ENCODE peak calls at places on chromosomes 5 and 9, in ten cellular contexts. A is NCI-H82; L is NCI-H187 treated with DMSO at 0.1 percent for 48 hours; I is activated T-cell treated with anti-CD3 and anti-CD28 coated beads, Interleukin-2, amount 50 U/mL, for 72 hours; G is fibroblast of lung; H is skeletal muscle cell; T is NCI-H2029 treated with DMSO at 0.1 percent for 48 hours; C is ELR; F is fibroblast of mammary gland; Z is GM12865. O is an unnamed sample.

GRCh38 chr9:124110307-124110915 is 98.8 kb downstream of the LHX2 start:
- DNase-seq in H (peak), T (no peak), I (peak), Z (peak), F (peak), L (no peak), G (peak), A (no peak), C (peak), O (peak)

GRCh38 chr5:43802651-43803050 is 199.7 kb downstream of the NNT start:
- DNase-seq in T (no peak), H (no peak), C (no peak), A (no peak), I (no peak), L (no peak), Z (no peak), F (no peak), G (peak), O (no peak)

GRCh38 chr9:15505927-15506326 is 4.8 kb downstream of the PSIP1 start:
- DNase-seq in F (no peak), A (no peak), I (no peak), L (no peak), T (no peak), G (no peak), C (no peak), Z (no peak), H (no peak), O (no peak)

GRCh38 chr5:7398596-7399260 is 2.8 kb downstream of the ADCY2 start:
- DNase-seq in A (no peak), G (no peak), L (no peak), F (no peak), C (no peak), T (no peak), H (no peak), Z (no peak), I (no peak), O (no peak)

GRCh38 chr5:173963107-173963506 is 25.9 kb upstream of the C5orf47 start:
- DNase-seq in T (no peak), C (peak), L (no peak), G (peak), F (peak), A (peak), H (peak), I (no peak), Z (no peak), O (no peak)

GRCh38 chr5:55636177-55636576 is 75.9 kb downstream of the SLC38A9 start:
- DNase-seq in Z (no peak), I (no peak), H (no peak), L (no peak), T (no peak), G (peak), A (no peak), F (no peak), C (no peak), O (no peak)

GRCh38 chr9:109498195-109499060 is at the start of gene PTPN3:
- DNase-seq in F (no peak), H (no peak), A (peak), C (no peak), G (no peak), I (no peak), L (no peak), Z (no peak), T (no peak), O (no peak)

GRCh38 chr9:72674961-72675360 is 153.6 kb downstream of the TMC1 start:
- DNase-seq in A (no peak), H (no peak), F (no peak), I (no peak), C (no peak), G (no peak), Z (no peak), L (no peak), T (no peak), O (no peak)

GRCh38 chr5:29720954-29721353 is 1472.5 kb upstream of the CDH6 start:
- DNase-seq in A (peak), C (no peak), H (no peak), T (no peak), G (no peak), L (no peak), F (no peak), I (no peak), Z (no peak), O (no peak)

GRCh38 chr5:73497537-73498056 is 645 bp upstream of the BTF3 start:
- DNase-seq in A (peak), G (no peak), Z (no peak), C (no peak), H (no peak), T (no peak), L (no peak), F (no peak), I (no peak), O (no peak)

GRCh38 chr9:127526655-127527559 is 75.6 kb downstream of the LRSAM1 start:
- DNase-seq in I (no peak), H (no peak), C (no peak), T (no peak), F (no peak), L (no peak), Z (no peak), G (no peak), A (peak), O (no peak)

GRCh38 chr9:133505901-133506652 is 18.7 kb downstream of the MYMK start:
- DNase-seq in G (peak), L (no peak), T (no peak), I (no peak), H (no peak), F (peak), Z (no peak), C (no peak), A (no peak), O (no peak)

GRCh38 chr9:112696461-112696860 is 21.5 kb downstream of the INIP start:
- DNase-seq in A (no peak), F (no peak), G (no peak), H (no peak), T (no peak), Z (no peak), I (no peak), C (no peak), L (no peak), O (no peak)

GRCh38 chr5:32934529-32934928 is 223.4 kb downstream of the NPR3 start:
- DNase-seq in F (no peak), I (no peak), G (no peak), H (no peak), C (no peak), A (no peak), L (no peak), T (no peak), Z (no peak), O (no peak)

GRCh38 chr9:136051568-136052432 is 43.3 kb downstream of the NACC2 start:
- DNase-seq in G (peak), L (peak), H (peak), A (no peak), Z (no peak), T (peak), C (peak), F (peak), I (no peak), O (peak)

GRCh38 chr9:115006660-115007059 is 76.3 kb upstream of the TNFSF8 start:
- DNase-seq in I (peak), G (peak), H (peak), T (no peak), C (peak), Z (no peak), A (no peak), L (no peak), F (peak), O (no peak)

GRCh38 chr9:69785757-69786156 is 25.9 kb upstream of the PTAR1 start:
- DNase-seq in G (peak), H (no peak), Z (no peak), L (no peak), A (no peak), C (peak), T (no peak), I (no peak), F (peak), O (no peak)

GRCh38 chr9:5518061-5518936 is 8.0 kb downstream of the PDCD1LG2 start:
- DNase-seq in I (no peak), T (no peak), L (no peak), F (peak), H (no peak), A (peak), G (no peak), C (no peak), Z (peak), O (no peak)

GRCh38 chr5:32709789-32710334 is 1.3 kb upstream of the NPR3 start:
- DNase-seq in Z (peak), A (peak), I (peak), G (peak), F (peak), H (no peak), C (peak), L (no peak), T (peak), O (peak)

GRCh38 chr9:125867752-125868400 is 120.7 kb downstream of the PBX3 start:
- DNase-seq in L (no peak), F (peak), G (no peak), H (no peak), C (peak), Z (no peak), I (no peak), T (no peak), A (no peak), O (no peak)

GRCh38 chr9:38127271-38127839 is 58.3 kb upstream of the SHB start:
- DNase-seq in H (no peak), Z (no peak), F (no peak), A (no peak), C (peak), G (no peak), I (no peak), L (no peak), T (no peak), O (no peak)

GRCh38 chr9:2560175-2560574 is 61.4 kb upstream of the VLDLR start:
- DNase-seq in H (no peak), G (no peak), F (no peak), A (no peak), I (no peak), Z (no peak), C (no peak), T (peak), L (no peak), O (no peak)

GRCh38 chr9:109002141-109002540 is 11.2 kb downstream of the CTNNAL1 start:
- DNase-seq in G (no peak), Z (no peak), F (no peak), A (peak), H (no peak), L (no peak), I (no peak), T (no peak), C (peak), O (no peak)

GRCh38 chr9:110752766-110753165 is 84.2 kb downstream of the MUSK start:
- DNase-seq in T (no peak), Z (no peak), L (no peak), I (no peak), C (peak), G (peak), H (peak), A (no peak), F (peak), O (no peak)

GRCh38 chr9:91734371-91734981 is 215.6 kb downstream of the ROR2 start:
- DNase-seq in T (no peak), H (no peak), C (peak), Z (peak), F (peak), I (peak), A (peak), L (no peak), G (peak), O (no peak)

GRCh38 chr9:128343855-128344254 is 3.5 kb downstream of the SLC27A4 start:
- DNase-seq in C (no peak), F (no peak), I (no peak), Z (no peak), H (no peak), G (no peak), L (no peak), A (no peak), T (no peak), O (no peak)

GRCh38 chr9:22654833-22655232 is 208.2 kb downstream of the DMRTA1 start:
- DNase-seq in C (no peak), G (no peak), T (no peak), A (no peak), Z (no peak), L (no peak), F (no peak), H (no peak), I (no peak), O (no peak)

GRCh38 chr9:36818965-36819870 is 214.8 kb downstream of the PAX5 start:
- DNase-seq in C (no peak), A (peak), T (no peak), H (no peak), L (no peak), Z (no peak), I (no peak), F (no peak), G (no peak), O (peak)

GRCh38 chr5:36552626-36553393 is 53.6 kb upstream of the SLC1A3 start:
- DNase-seq in C (peak), A (no peak), G (no peak), I (no peak), Z (no peak), F (no peak), L (no peak), H (no peak), T (no peak), O (no peak)

GRCh38 chr9:123686131-123686848 is 243.6 kb downstream of the DENND1A start:
- DNase-seq in H (no peak), T (peak), L (no peak), G (peak), C (peak), Z (no peak), A (peak), I (no peak), F (peak), O (no peak)

GRCh38 chr5:35557199-35557598 is 60.5 kb upstream of the SPEF2 start:
- DNase-seq in C (no peak), H (no peak), Z (no peak), A (no peak), G (no peak), L (no peak), T (no peak), F (no peak), I (no peak), O (no peak)

GRCh38 chr5:132385321-132386105 is 16.0 kb downstream of the SLC22A5 start:
- DNase-seq in L (no peak), G (peak), F (peak), C (peak), H (no peak), Z (peak), T (peak), I (peak), A (peak), O (no peak)

GRCh38 chr5:97488126-97488668 is 305.1 kb upstream of the RIOK2 start:
- DNase-seq in I (no peak), A (no peak), F (no peak), C (no peak), T (no peak), G (no peak), H (no peak), Z (no peak), L (no peak), O (peak)

GRCh38 chr9:86676426-86676825 is 270.9 kb downstream of the GAS1 start:
- DNase-seq in G (no peak), Z (no peak), F (no peak), L (no peak), A (no peak), H (no peak), T (no peak), C (no peak), I (no peak), O (no peak)

GRCh38 chr9:117929873-117930272 is 225.7 kb downstream of the TLR4 start:
- DNase-seq in F (no peak), L (no peak), A (peak), H (no peak), G (no peak), T (peak), Z (no peak), I (no peak), C (no peak), O (no peak)

GRCh38 chr5:65895891-65896290 is 30.5 kb upstream of the ERBIN start:
- DNase-seq in Z (peak), I (no peak), F (no peak), C (no peak), L (no peak), H (no peak), T (no peak), G (no peak), A (no peak), O (no peak)

GRCh38 chr5:10421841-10422691 is 19.6 kb upstream of the ROPN1L start:
- DNase-seq in I (no peak), F (no peak), H (no peak), C (no peak), T (no peak), L (no peak), A (no peak), G (no peak), Z (no peak), O (no peak)

GRCh38 chr9:561430-561829 is 280.1 kb upstream of the DMRT1 start:
- DNase-seq in A (no peak), C (no peak), F (peak), H (no peak), Z (no peak), G (peak), I (no peak), T (no peak), L (no peak), O (no peak)

O was measured in chondrocyte.